ENCODE peak calls at places on chromosomes 16 and 17, in four cellular contexts. One of them, this sample, is unnamed.
A peak's percentile ranks its signal among the peaks of the same experiment; 100 is the strongest.

GRCh38 chr17:6699997-6700947 is 12.9 kb downstream of the SLC13A5 start:
- DNase-seq in cardiac muscle cell: no peak
- DNase-seq in left ventricle myocardium inferior: no peak
- DNase-seq in MM.1S: no peak
- DNase-seq in this sample: no peak

GRCh38 chr17:50502643-50502990 is 5.6 kb upstream of the MYCBPAP start:
- DNase-seq in cardiac muscle cell: no peak
- DNase-seq in left ventricle myocardium inferior: no peak
- DNase-seq in MM.1S: no peak
- DNase-seq in this sample: no peak

GRCh38 chr16:13060932-13061331 is 159.5 kb downstream of the SHISA9 start:
- DNase-seq in cardiac muscle cell: no peak
- DNase-seq in left ventricle myocardium inferior: no peak
- DNase-seq in MM.1S: no peak
- DNase-seq in this sample: no peak

GRCh38 chr16:51151951-51152663 is 1.0 kb upstream of the SALL1 start:
- DNase-seq in cardiac muscle cell: peak; percentile 89
- DNase-seq in left ventricle myocardium inferior: no peak
- DNase-seq in MM.1S: no peak
- DNase-seq in this sample: no peak

GRCh38 chr17:8957721-8958120 is 7.8 kb downstream of the PIK3R5 start:
- DNase-seq in cardiac muscle cell: no peak
- DNase-seq in left ventricle myocardium inferior: no peak
- DNase-seq in MM.1S: no peak
- DNase-seq in this sample: no peak

GRCh38 chr17:62746941-62747340 is 61.2 kb downstream of the MARCHF10 start:
- DNase-seq in cardiac muscle cell: no peak
- DNase-seq in left ventricle myocardium inferior: no peak
- DNase-seq in MM.1S: no peak
- DNase-seq in this sample: no peak

GRCh38 chr17:76179496-76180467 is 38.7 kb upstream of the FOXJ1 start:
- DNase-seq in cardiac muscle cell: peak; percentile 51
- DNase-seq in left ventricle myocardium inferior: no peak
- DNase-seq in MM.1S: peak; percentile 62
- DNase-seq in this sample: no peak

GRCh38 chr17:177762-178161 is 3.7 kb downstream of the DOC2B start:
- DNase-seq in cardiac muscle cell: no peak
- DNase-seq in left ventricle myocardium inferior: no peak
- DNase-seq in MM.1S: no peak
- DNase-seq in this sample: no peak

GRCh38 chr16:31134091-31134571 is 1.4 kb downstream of the PRSS8 start:
- DNase-seq in cardiac muscle cell: no peak
- DNase-seq in left ventricle myocardium inferior: no peak
- DNase-seq in MM.1S: no peak
- DNase-seq in this sample: no peak

GRCh38 chr17:18968945-18969887 is 17.3 kb downstream of the SLC5A10 start:
- DNase-seq in cardiac muscle cell: no peak
- DNase-seq in left ventricle myocardium inferior: no peak
- DNase-seq in MM.1S: no peak
- DNase-seq in this sample: peak; percentile 35

GRCh38 chr17:42679001-42679491 is 2.3 kb upstream of the PLEKHH3 start:
- DNase-seq in cardiac muscle cell: peak; percentile 62
- DNase-seq in left ventricle myocardium inferior: no peak
- DNase-seq in MM.1S: peak; percentile 88
- DNase-seq in this sample: peak; percentile 66

GRCh38 chr17:49209061-49209571 is 1.3 kb downstream of the GNGT2 start:
- DNase-seq in cardiac muscle cell: no peak
- DNase-seq in left ventricle myocardium inferior: no peak
- DNase-seq in MM.1S: no peak
- DNase-seq in this sample: no peak

GRCh38 chr16:80433617-80434016 is 107.2 kb upstream of the DYNLRB2 start:
- DNase-seq in cardiac muscle cell: no peak
- DNase-seq in left ventricle myocardium inferior: no peak
- DNase-seq in MM.1S: no peak
- DNase-seq in this sample: no peak

GRCh38 chr17:79341529-79341780 is 266.8 kb downstream of the ENGASE start:
- DNase-seq in cardiac muscle cell: no peak
- DNase-seq in left ventricle myocardium inferior: no peak
- DNase-seq in MM.1S: no peak
- DNase-seq in this sample: no peak

GRCh38 chr16:64586756-64587155 is 535.1 kb downstream of the CDH11 start:
- DNase-seq in cardiac muscle cell: no peak
- DNase-seq in left ventricle myocardium inferior: no peak
- DNase-seq in MM.1S: no peak
- DNase-seq in this sample: no peak

GRCh38 chr17:31096106-31096436 is 1.3 kb downstream of the NF1 start:
- DNase-seq in cardiac muscle cell: no peak
- DNase-seq in left ventricle myocardium inferior: no peak
- DNase-seq in MM.1S: no peak
- DNase-seq in this sample: no peak

GRCh38 chr16:735982-736453 is 4.8 kb downstream of the CIAO3 start:
- DNase-seq in cardiac muscle cell: no peak
- DNase-seq in left ventricle myocardium inferior: no peak
- DNase-seq in MM.1S: peak; percentile 88
- DNase-seq in this sample: no peak

GRCh38 chr17:68662037-68662432 is 60.9 kb upstream of the FAM20A start:
- DNase-seq in cardiac muscle cell: no peak
- DNase-seq in left ventricle myocardium inferior: no peak
- DNase-seq in MM.1S: no peak
- DNase-seq in this sample: no peak

GRCh38 chr17:50177983-50178834 is 12.4 kb downstream of the SGCA start:
- DNase-seq in cardiac muscle cell: peak; percentile 92
- DNase-seq in left ventricle myocardium inferior: peak; percentile 80
- DNase-seq in MM.1S: peak; percentile 73
- DNase-seq in this sample: peak; percentile 74

DNA sequence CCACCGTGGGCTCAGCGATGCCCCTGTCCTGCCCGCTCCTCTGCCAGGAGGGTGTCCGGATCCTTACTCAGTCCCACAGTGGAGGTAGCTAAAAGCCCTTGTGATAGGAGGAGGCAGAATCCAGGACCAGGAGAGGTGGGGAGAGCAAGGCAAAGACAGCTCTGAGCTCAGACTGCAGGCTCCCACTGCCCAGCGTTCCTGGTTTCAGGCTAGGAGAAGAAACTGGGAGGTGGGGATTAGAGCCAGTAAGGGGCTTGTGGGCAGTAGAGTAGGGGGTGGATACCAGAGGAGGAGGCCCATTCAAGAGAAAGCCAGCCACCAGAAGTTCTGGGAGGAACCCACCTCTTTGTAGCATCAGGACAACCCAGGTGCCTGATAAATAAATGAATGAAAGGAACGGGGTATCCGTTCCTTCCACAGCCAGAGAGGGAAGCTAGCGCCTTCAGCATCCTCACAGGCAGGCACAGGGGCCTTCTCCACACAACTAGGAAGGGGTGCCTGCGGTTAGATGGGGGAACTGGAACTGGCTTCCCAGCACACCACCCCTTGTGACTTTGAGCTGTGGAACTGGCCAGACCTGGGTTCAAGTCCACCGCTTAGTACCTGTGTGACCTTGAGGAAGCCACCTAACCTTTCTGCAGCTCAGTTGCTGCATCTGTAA is 2.3 kb downstream of the IL21R start:
- DNase-seq in cardiac muscle cell: no peak
- DNase-seq in left ventricle myocardium inferior: no peak
- DNase-seq in MM.1S: no peak
- DNase-seq in this sample: no peak
- H3K4me1 ChIP-seq in cardiac muscle cell: no peaks in the 10 kb centered on the region
- H3K4me1 ChIP-seq in left ventricle myocardium inferior: peaks cover 17% of the 10 kb centered on the region
- H3K4me1 ChIP-seq in MM.1S: peaks cover 14% of the 10 kb centered on the region
- H3K4me1 ChIP-seq in this sample: peaks cover 24% of the 10 kb centered on the region

GRCh38 chr16:67173323-67173722 is 3.0 kb downstream of the NOL3 start:
- DNase-seq in cardiac muscle cell: no peak
- DNase-seq in left ventricle myocardium inferior: no peak
- DNase-seq in MM.1S: no peak
- DNase-seq in this sample: no peak
- H3K27me3 ChIP-seq in cardiac muscle cell: peaks cover 38% of the 10 kb centered on the region
- H3K27me3 ChIP-seq in left ventricle myocardium inferior: no peaks in the 10 kb centered on the region
- H3K27me3 ChIP-seq in MM.1S: no peaks in the 10 kb centered on the region
- H3K27me3 ChIP-seq in this sample: no peaks in the 10 kb centered on the region

GRCh38 chr16:85578599-85578948 is 34.5 kb upstream of the GSE1 start:
- DNase-seq in cardiac muscle cell: no peak
- DNase-seq in left ventricle myocardium inferior: no peak
- DNase-seq in MM.1S: no peak
- DNase-seq in this sample: no peak

GRCh38 chr16:85579199-85579598 is 33.9 kb upstream of the GSE1 start:
- DNase-seq in cardiac muscle cell: no peak
- DNase-seq in left ventricle myocardium inferior: no peak
- DNase-seq in MM.1S: no peak
- DNase-seq in this sample: no peak

GRCh38 chr16:85576944-85577343 is 36.2 kb upstream of the GSE1 start:
- DNase-seq in cardiac muscle cell: no peak
- DNase-seq in left ventricle myocardium inferior: no peak
- DNase-seq in MM.1S: no peak
- DNase-seq in this sample: no peak

GRCh38 chr16:85579883-85580607 is 33.1 kb upstream of the GSE1 start:
- DNase-seq in cardiac muscle cell: no peak
- DNase-seq in left ventricle myocardium inferior: no peak
- DNase-seq in MM.1S: no peak
- DNase-seq in this sample: no peak

DNA sequence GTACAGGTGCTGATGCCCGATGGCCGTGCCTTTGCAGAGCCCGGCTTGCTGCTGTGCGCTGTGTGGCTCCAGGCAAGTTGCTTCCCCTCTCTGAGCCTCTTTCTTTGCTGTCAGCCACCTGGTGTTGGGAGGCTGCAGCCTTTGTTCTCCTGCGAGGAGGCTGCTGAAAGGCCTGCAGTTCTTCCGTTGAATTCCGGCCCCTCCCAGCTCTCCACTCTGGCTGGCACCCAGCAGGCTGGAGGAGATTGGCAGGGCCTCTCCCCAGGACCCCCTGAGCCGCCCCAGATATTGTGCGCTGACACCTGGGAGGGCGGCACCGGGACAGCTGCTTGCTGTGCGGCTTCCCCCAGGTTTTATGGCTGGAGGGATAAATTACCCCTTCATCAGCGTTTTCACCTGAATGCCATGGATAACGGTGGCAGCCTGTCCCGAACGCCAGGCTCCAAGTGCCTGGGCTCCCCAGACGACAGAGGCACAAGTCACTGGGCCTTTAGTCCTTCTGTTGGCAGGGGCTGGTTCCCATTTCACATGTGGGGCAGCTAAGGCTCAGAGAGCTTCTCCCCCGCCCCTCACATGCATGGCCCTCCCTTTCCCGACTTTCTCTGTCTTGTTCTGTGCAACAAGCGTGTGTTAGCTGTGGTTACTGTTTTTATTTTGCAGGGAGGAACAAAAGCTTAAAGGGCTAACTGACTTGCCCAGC is 35.1 kb upstream of the GSE1 start:
- DNase-seq in cardiac muscle cell: no peak
- DNase-seq in left ventricle myocardium inferior: no peak
- DNase-seq in MM.1S: no peak
- DNase-seq in this sample: no peak
- H3K4me1 ChIP-seq in cardiac muscle cell: peaks cover 65% of the 10 kb centered on the region
- H3K4me1 ChIP-seq in left ventricle myocardium inferior: peaks cover 58% of the 10 kb centered on the region
- H3K4me1 ChIP-seq in MM.1S: no peaks in the 10 kb centered on the region
- H3K4me1 ChIP-seq in this sample: peaks cover 6% of the 10 kb centered on the region

GRCh38 chr17:52156576-52156975 is 1.9 kb downstream of the CA10 start:
- DNase-seq in cardiac muscle cell: no peak
- DNase-seq in left ventricle myocardium inferior: no peak
- DNase-seq in MM.1S: no peak
- DNase-seq in this sample: no peak
- H3K27me3 ChIP-seq in cardiac muscle cell: peaks cover 96% of the 10 kb centered on the region
- H3K27me3 ChIP-seq in left ventricle myocardium inferior: peaks cover 84% of the 10 kb centered on the region
- H3K27me3 ChIP-seq in MM.1S: no peaks in the 10 kb centered on the region
- H3K27me3 ChIP-seq in this sample: peaks cover 19% of the 10 kb centered on the region

DNA sequence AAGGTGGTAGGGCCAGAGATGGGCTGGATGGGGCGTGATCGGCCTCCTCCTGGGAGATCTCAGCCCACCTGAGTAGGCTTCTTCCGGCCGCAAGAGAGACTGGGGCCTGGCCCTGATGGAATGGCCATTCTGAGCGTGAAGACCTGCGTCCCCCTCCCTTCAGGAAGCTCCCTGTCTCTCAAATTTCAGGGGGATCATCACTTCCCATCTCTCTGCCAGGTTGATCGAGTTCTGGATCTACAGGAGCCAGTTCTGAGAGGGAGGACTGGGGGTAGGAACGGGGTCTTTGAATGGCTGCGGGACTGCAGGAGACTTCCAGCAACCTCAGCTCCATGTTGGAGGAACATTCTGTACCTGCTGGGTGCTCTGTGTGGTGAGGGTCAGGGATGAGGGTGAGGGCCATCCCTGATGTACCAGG is 9.3 kb upstream of the GSDMA start:
- DNase-seq in cardiac muscle cell: no peak
- DNase-seq in left ventricle myocardium inferior: no peak
- DNase-seq in MM.1S: no peak
- DNase-seq in this sample: no peak
- H3K4me1 ChIP-seq in cardiac muscle cell: no peaks in the 10 kb centered on the region
- H3K4me1 ChIP-seq in left ventricle myocardium inferior: peaks cover 26% of the 10 kb centered on the region
- H3K4me1 ChIP-seq in MM.1S: peaks cover 11% of the 10 kb centered on the region
- H3K4me1 ChIP-seq in this sample: no peaks in the 10 kb centered on the region

GRCh38 chr16:85899444-85899843 is 482 bp downstream of the IRF8 start:
- DNase-seq in cardiac muscle cell: no peak
- DNase-seq in left ventricle myocardium inferior: no peak
- DNase-seq in MM.1S: no peak
- DNase-seq in this sample: no peak
- H3K27me3 ChIP-seq in cardiac muscle cell: peaks cover 61% of the 10 kb centered on the region
- H3K27me3 ChIP-seq in left ventricle myocardium inferior: peaks cover 99% of the 10 kb centered on the region
- H3K27me3 ChIP-seq in MM.1S: peaks cover 16% of the 10 kb centered on the region
- H3K27me3 ChIP-seq in this sample: peaks cover 2% of the 10 kb centered on the region

GRCh38 chr16:72458035-72458434 is 286.1 kb upstream of the PMFBP1 start:
- DNase-seq in cardiac muscle cell: no peak
- DNase-seq in left ventricle myocardium inferior: no peak
- DNase-seq in MM.1S: no peak
- DNase-seq in this sample: no peak
- H3K4me1 ChIP-seq in cardiac muscle cell: no peaks in the 10 kb centered on the region
- H3K4me1 ChIP-seq in left ventricle myocardium inferior: no peaks in the 10 kb centered on the region
- H3K4me1 ChIP-seq in MM.1S: no peaks in the 10 kb centered on the region
- H3K4me1 ChIP-seq in this sample: no peaks in the 10 kb centered on the region

DNA sequence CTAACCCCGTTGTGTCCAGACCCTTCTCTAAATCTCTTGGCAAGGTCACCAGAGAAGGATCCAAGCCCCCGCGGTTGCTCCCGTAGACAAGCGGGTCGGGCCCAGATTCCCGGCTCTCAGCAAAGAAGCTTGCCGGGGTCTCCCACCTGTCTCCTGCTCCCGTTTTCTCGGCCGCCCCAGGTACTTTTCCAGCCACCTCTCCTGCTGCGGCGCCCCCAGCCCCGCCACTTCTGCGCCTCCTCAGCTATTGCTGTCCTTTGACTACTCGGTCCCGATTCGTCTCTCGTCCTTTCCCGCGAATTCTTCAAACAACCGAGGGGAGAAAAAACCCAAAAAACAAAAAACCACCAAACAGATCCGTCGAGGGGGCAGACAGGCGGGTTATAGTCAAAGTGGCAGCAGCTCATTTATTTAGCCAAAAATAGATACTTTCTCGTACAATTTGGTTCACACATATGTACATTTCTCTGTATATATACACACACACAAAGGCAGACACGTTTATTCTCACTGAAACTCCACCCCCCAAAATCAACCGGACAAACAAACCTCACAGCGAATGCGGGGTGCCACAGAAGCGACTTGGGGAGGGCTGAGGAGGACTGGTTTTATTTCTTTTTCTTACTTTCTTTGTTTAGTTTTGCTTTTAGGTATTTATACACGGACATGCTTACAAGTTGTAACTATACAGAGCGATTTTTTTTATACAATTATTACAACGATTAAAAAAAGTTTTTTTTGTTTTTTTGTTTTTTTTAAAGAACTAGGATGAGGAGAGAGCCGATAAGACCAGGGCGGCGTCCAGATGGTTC is 3.5 kb downstream of the IRX3 start:
- DNase-seq in cardiac muscle cell: no peak
- DNase-seq in left ventricle myocardium inferior: no peak
- DNase-seq in MM.1S: no peak
- DNase-seq in this sample: no peak
- H3K27me3 ChIP-seq in cardiac muscle cell: no peaks in the 10 kb centered on the region
- H3K27me3 ChIP-seq in left ventricle myocardium inferior: peaks cover 51% of the 10 kb centered on the region
- H3K27me3 ChIP-seq in MM.1S: peaks cover 4% of the 10 kb centered on the region
- H3K27me3 ChIP-seq in this sample: no peaks in the 10 kb centered on the region

This sample was measured in lung.